ENCODE peak calls at places on chromosomes 1 and 21, in five cellular contexts. K is Ammon's horn, X is COLO829, J is kidney epithelial cell, V is AG04450. Z is an unnamed sample.
A peak's percentile ranks its signal among the peaks of the same experiment; 100 is the strongest.

GRCh38 chr21:37008705-37009104 is 2.2 kb downstream of the RIPPLY3 start:
- DNase-seq in K (no peak), X (no peak), J (no peak), V (no peak), Z (no peak)

GRCh38 chr21:28704746-28705145 is 287.9 kb downstream of the LTN1 start:
- DNase-seq in K (no peak), X (no peak), J (no peak), V (no peak), Z (no peak)

GRCh38 chr1:12121212-12122000 is 45.4 kb upstream of the TNFRSF1B start:
- DNase-seq in K (no peak), X (no peak), J (no peak), V (peak; percentile 89), Z (no peak)

GRCh38 chr1:245168090-245168489 is 13.3 kb downstream of the KIF26B start:
- DNase-seq in K (peak; percentile 50), X (no peak), J (no peak), V (no peak), Z (no peak)

GRCh38 chr1:216330262-216330661 is 93.0 kb downstream of the USH2A start:
- DNase-seq in K (no peak), X (no peak), J (no peak), V (no peak), Z (no peak)

GRCh38 chr1:21139601-21140000 is 37.1 kb downstream of the EIF4G3 start:
- DNase-seq in K (peak; percentile 59), X (no peak), J (no peak), V (no peak), Z (no peak)

GRCh38 chr1:9907441-9907840 is 2.6 kb downstream of the CTNNBIP1 start:
- DNase-seq in K (no peak), X (no peak), J (no peak), V (no peak), Z (no peak)

GRCh38 chr1:178541829-178542553 is 29.1 kb downstream of the TEX35 start:
- DNase-seq in K (peak; percentile 43), X (peak; percentile 42), J (no peak), V (no peak), Z (peak; percentile 74)

GRCh38 chr1:211247921-211248320 is 11.2 kb upstream of the RCOR3 start:
- DNase-seq in K (no peak), X (no peak), J (no peak), V (no peak), Z (no peak)

GRCh38 chr1:203038217-203038741 is 12.0 kb downstream of the PPFIA4 start:
- DNase-seq in K (peak; percentile 73), X (no peak), J (peak; percentile 82), V (peak; percentile 24), Z (no peak)

GRCh38 chr1:86970938-86971337 is 56.5 kb downstream of the HS2ST1 start:
- DNase-seq in K (no peak), X (no peak), J (no peak), V (no peak), Z (no peak)

GRCh38 chr1:68442822-68443556 is 6.8 kb downstream of the RPE65 start:
- DNase-seq in K (peak; percentile 26), X (peak; percentile 68), J (peak; percentile 12), V (peak; percentile 36), Z (no peak)

GRCh38 chr1:235809949-235810348 is 56.8 kb downstream of the LYST start:
- DNase-seq in K (no peak), X (no peak), J (no peak), V (peak; percentile 63), Z (no peak)

Z was measured in stimulated activated effector memory CD8-positive, alpha-beta T cell treated with anti-CD3 and anti-CD28 coated beads, Interleukin-12 subunit alpha, Interleukin-12 subunit beta, amount 100 ng/mL, for 72 hours.